ENCODE peak calls at places on chromosomes 1 and 21, in ten cellular contexts. P is bronchial epithelial cell; M is NCI-H1694 treated with DMSO at 0.1 percent for 48 hours; I is gastrocnemius medialis; S is HFF-Myc; B is activated CD8-positive, alpha-beta T cell treated with anti-CD3 and anti-CD28 coated beads for 36 hours; V is NCI-H1092 treated with DMSO at 0.1 percent for 48 hours; K is AG10803; Y is OCI-LY7; Q is T-cell. A is an unnamed sample.

GRCh38 chr1:65260851-65261473 is 48.4 kb upstream of the DNAJC6 start:
- DNase-seq in P (peak; percentile 77), M (no peak), I (no peak), S (peak; percentile 55), B (peak; percentile 23), V (no peak), K (peak; percentile 82), Y (no peak), Q (no peak), A (no peak)

GRCh38 chr1:199551967-199552565 is 475.4 kb upstream of the NR5A2 start:
- DNase-seq in P (peak; percentile 60), M (peak; percentile 55), I (no peak), S (peak; percentile 33), B (peak; percentile 58), V (peak; percentile 48), K (peak; percentile 76), Y (peak; percentile 55), Q (no peak), A (peak; percentile 10)

GRCh38 chr1:66788231-66788939 is 12.7 kb downstream of the INSL5 start:
- DNase-seq in P (peak; percentile 88), M (no peak), I (no peak), S (no peak), B (peak; percentile 78), V (no peak), K (no peak), Y (peak; percentile 56), Q (peak; percentile 28), A (no peak)

GRCh38 chr21:43353282-43354010 is 73.5 kb downstream of the SIK1 start:
- DNase-seq in P (no peak), M (no peak), I (no peak), S (no peak), B (no peak), V (no peak), K (no peak), Y (no peak), Q (no peak), A (no peak)

GRCh38 chr1:56468472-56468871 is 110.9 kb downstream of the PLPP3 start:
- DNase-seq in P (no peak), M (no peak), I (no peak), S (no peak), B (no peak), V (no peak), K (no peak), Y (no peak), Q (no peak), A (no peak)

GRCh38 chr1:30135729-30136128 is 587.7 kb downstream of the MATN1 start:
- DNase-seq in P (no peak), M (no peak), I (no peak), S (no peak), B (no peak), V (no peak), K (no peak), Y (no peak), Q (no peak), A (no peak)

GRCh38 chr1:59005491-59006308 is 221.9 kb upstream of the JUN start:
- DNase-seq in P (no peak), M (no peak), I (no peak), S (no peak), B (peak; percentile 33), V (no peak), K (no peak), Y (no peak), Q (no peak), A (no peak)

GRCh38 chr1:212207822-212208520 is 77.2 kb upstream of the PPP2R5A start:
- DNase-seq in P (no peak), M (no peak), I (no peak), S (no peak), B (no peak), V (no peak), K (peak; percentile 16), Y (no peak), Q (no peak), A (no peak)

GRCh38 chr21:32338209-32338921 is 39.7 kb downstream of the MRAP start:
- DNase-seq in P (no peak), M (no peak), I (no peak), S (no peak), B (no peak), V (no peak), K (no peak), Y (no peak), Q (no peak), A (no peak)

GRCh38 chr1:9558271-9558945 is 19.1 kb downstream of the SLC25A33 start:
- DNase-seq in P (no peak), M (peak; percentile 53), I (no peak), S (no peak), B (no peak), V (no peak), K (no peak), Y (peak; percentile 61), Q (no peak), A (no peak)

GRCh38 chr1:235852887-235853286 is 13.8 kb downstream of the LYST start:
- DNase-seq in P (no peak), M (no peak), I (no peak), S (no peak), B (no peak), V (no peak), K (peak; percentile 39), Y (no peak), Q (no peak), A (no peak)

GRCh38 chr21:44845418-44846200 is 27.7 kb upstream of the SUMO3 start:
- DNase-seq in P (no peak), M (peak; percentile 69), I (peak; percentile 58), S (no peak), B (peak; percentile 75), V (peak; percentile 47), K (peak; percentile 45), Y (peak; percentile 21), Q (peak; percentile 29), A (no peak)

GRCh38 chr21:42313501-42313969 is 1.7 kb downstream of the TFF3 start:
- DNase-seq in P (no peak), M (peak; percentile 16), I (no peak), S (no peak), B (no peak), V (peak; percentile 68), K (no peak), Y (no peak), Q (no peak), A (no peak)

GRCh38 chr1:38512789-38513188 is 346.8 kb downstream of the RRAGC start:
- DNase-seq in P (peak; percentile 74), M (no peak), I (no peak), S (no peak), B (no peak), V (no peak), K (no peak), Y (no peak), Q (no peak), A (no peak)

GRCh38 chr1:98048234-98048633 is 127.4 kb upstream of the DPYD start:
- DNase-seq in P (peak; percentile 67), M (peak; percentile 62), I (peak; percentile 34), S (peak; percentile 61), B (peak; percentile 85), V (peak; percentile 8), K (peak; percentile 87), Y (peak; percentile 1), Q (peak; percentile 71), A (no peak)

GRCh38 chr1:8463144-8463927 is 145.4 kb downstream of the SLC45A1 start:
- DNase-seq in P (peak; percentile 17), M (no peak), I (no peak), S (peak; percentile 83), B (no peak), V (peak; percentile 59), K (peak; percentile 80), Y (peak; percentile 42), Q (peak; percentile 29), A (peak; percentile 44)

GRCh38 chr1:14852301-14852700 is 253.8 kb downstream of the KAZN start:
- DNase-seq in P (no peak), M (no peak), I (peak; percentile 12), S (no peak), B (no peak), V (peak; percentile 77), K (no peak), Y (no peak), Q (no peak), A (no peak)

GRCh38 chr1:27872802-27873665 is 690 bp downstream of the THEMIS2 start:
- DNase-seq in P (peak; percentile 45), M (no peak), I (no peak), S (no peak), B (peak; percentile 65), V (no peak), K (peak; percentile 16), Y (no peak), Q (no peak), A (no peak)

GRCh38 chr1:10671090-10671489 is 125.4 kb downstream of the CASZ1 start:
- DNase-seq in P (peak; percentile 33), M (no peak), I (no peak), S (no peak), B (no peak), V (no peak), K (no peak), Y (no peak), Q (no peak), A (no peak)

GRCh38 chr1:43382027-43382771 is 7.4 kb downstream of the MED8 start:
- DNase-seq in P (no peak), M (no peak), I (no peak), S (no peak), B (no peak), V (peak; percentile 31), K (no peak), Y (no peak), Q (no peak), A (no peak)

GRCh38 chr1:10690484-10690883 is 106.0 kb downstream of the CASZ1 start:
- DNase-seq in P (no peak), M (no peak), I (no peak), S (no peak), B (no peak), V (no peak), K (no peak), Y (no peak), Q (no peak), A (no peak)

GRCh38 chr1:92728687-92729086 is 56.2 kb downstream of the EVI5 start:
- DNase-seq in P (peak; percentile 81), M (no peak), I (no peak), S (no peak), B (no peak), V (no peak), K (peak; percentile 27), Y (no peak), Q (no peak), A (no peak)

GRCh38 chr1:14924012-14924452 is 229.5 kb upstream of the TMEM51 start:
- DNase-seq in P (no peak), M (no peak), I (peak; percentile 21), S (no peak), B (peak; percentile 27), V (no peak), K (peak; percentile 79), Y (peak; percentile 60), Q (peak; percentile 17), A (no peak)

GRCh38 chr1:154186177-154186576 is 5.7 kb downstream of the TPM3 start:
- DNase-seq in P (peak; percentile 74), M (peak; percentile 81), I (peak; percentile 62), S (no peak), B (peak; percentile 91), V (peak; percentile 75), K (peak; percentile 34), Y (peak; percentile 67), Q (peak; percentile 66), A (peak; percentile 50)

GRCh38 chr1:171267391-171267790 is 19.1 kb downstream of the FMO1 start:
- DNase-seq in P (peak; percentile 97), M (no peak), I (no peak), S (peak; percentile 59), B (no peak), V (no peak), K (peak; percentile 68), Y (no peak), Q (no peak), A (no peak)

GRCh38 chr1:192807968-192808587 is 761 bp upstream of the RGS2 start:
- DNase-seq in P (peak; percentile 78), M (no peak), I (no peak), S (no peak), B (no peak), V (peak; percentile 70), K (peak; percentile 20), Y (no peak), Q (no peak), A (peak; percentile 71)

GRCh38 chr1:13546791-13547190 is 33.0 kb upstream of the LRRC38 start:
- DNase-seq in P (no peak), M (no peak), I (no peak), S (no peak), B (no peak), V (no peak), K (no peak), Y (no peak), Q (no peak), A (no peak)

GRCh38 chr1:41240806-41241747 is 1.0 kb downstream of the SCMH1 start:
- DNase-seq in P (no peak), M (no peak), I (peak; percentile 70), S (no peak), B (peak; percentile 63), V (no peak), K (peak; percentile 55), Y (peak; percentile 78), Q (peak; percentile 15), A (no peak)